ENCODE peak calls at places on chromosome 6, in nine cellular contexts. One of them, this sample, is unnamed.

GRCh38 chr6:84263557-84263956 is 36.1 kb upstream of the CEP162 start:
- DNase-seq in B cell: no peak
- DNase-seq in GM23338: peak
- DNase-seq in stomach: no peak
- DNase-seq in HCT116: no peak
- DNase-seq in left ventricle myocardium inferior: no peak
- DNase-seq in nephron progenitor cell: no peak
- DNase-seq in A549: no peak
- DNase-seq in MCF 10A: peak
- DNase-seq in this sample: no peak

GRCh38 chr6:145091827-145092164 is 643.5 kb downstream of the EPM2A start:
- DNase-seq in nephron progenitor cell: no peak
- DNase-seq in A549: no peak
- DNase-seq in B cell: no peak
- DNase-seq in GM23338: no peak
- DNase-seq in HCT116: no peak
- DNase-seq in left ventricle myocardium inferior: no peak
- DNase-seq in stomach: no peak
- DNase-seq in MCF 10A: no peak
- DNase-seq in this sample: no peak

GRCh38 chr6:167898673-167899311 is 72.1 kb downstream of the AFDN start:
- DNase-seq in B cell: no peak
- DNase-seq in left ventricle myocardium inferior: no peak
- DNase-seq in stomach: no peak
- DNase-seq in nephron progenitor cell: no peak
- DNase-seq in HCT116: no peak
- DNase-seq in MCF 10A: peak
- DNase-seq in GM23338: peak
- DNase-seq in A549: peak
- DNase-seq in this sample: no peak

GRCh38 chr6:2902470-2902762 is 693 bp downstream of the SERPINB9 start:
- DNase-seq in HCT116: no peak
- DNase-seq in stomach: no peak
- DNase-seq in GM23338: no peak
- DNase-seq in nephron progenitor cell: no peak
- DNase-seq in A549: no peak
- DNase-seq in MCF 10A: no peak
- DNase-seq in left ventricle myocardium inferior: no peak
- DNase-seq in B cell: no peak
- DNase-seq in this sample: no peak

GRCh38 chr6:13044896-13045295 is 283.4 kb downstream of the TBC1D7 start:
- DNase-seq in stomach: no peak
- DNase-seq in B cell: no peak
- DNase-seq in left ventricle myocardium inferior: no peak
- DNase-seq in MCF 10A: no peak
- DNase-seq in HCT116: no peak
- DNase-seq in nephron progenitor cell: no peak
- DNase-seq in A549: no peak
- DNase-seq in GM23338: no peak
- DNase-seq in this sample: no peak

GRCh38 chr6:89782222-89782621 is 37.4 kb downstream of the MDN1 start:
- DNase-seq in HCT116: no peak
- DNase-seq in A549: no peak
- DNase-seq in MCF 10A: no peak
- DNase-seq in left ventricle myocardium inferior: no peak
- DNase-seq in nephron progenitor cell: no peak
- DNase-seq in B cell: no peak
- DNase-seq in GM23338: no peak
- DNase-seq in stomach: no peak
- DNase-seq in this sample: no peak

GRCh38 chr6:140393665-140394064 is 1019.2 kb upstream of the CITED2 start:
- DNase-seq in A549: no peak
- DNase-seq in GM23338: no peak
- DNase-seq in MCF 10A: no peak
- DNase-seq in HCT116: no peak
- DNase-seq in nephron progenitor cell: no peak
- DNase-seq in left ventricle myocardium inferior: no peak
- DNase-seq in stomach: no peak
- DNase-seq in B cell: no peak
- DNase-seq in this sample: no peak

GRCh38 chr6:53041356-53041755 is 23.8 kb upstream of the FBXO9 start:
- DNase-seq in nephron progenitor cell: no peak
- DNase-seq in left ventricle myocardium inferior: no peak
- DNase-seq in MCF 10A: no peak
- DNase-seq in stomach: no peak
- DNase-seq in HCT116: no peak
- DNase-seq in A549: no peak
- DNase-seq in B cell: no peak
- DNase-seq in GM23338: no peak
- DNase-seq in this sample: no peak

GRCh38 chr6:125831660-125832059 is 40.9 kb downstream of the NCOA7 start:
- DNase-seq in HCT116: no peak
- DNase-seq in MCF 10A: no peak
- DNase-seq in left ventricle myocardium inferior: no peak
- DNase-seq in GM23338: no peak
- DNase-seq in stomach: no peak
- DNase-seq in nephron progenitor cell: no peak
- DNase-seq in A549: no peak
- DNase-seq in B cell: no peak
- DNase-seq in this sample: no peak

GRCh38 chr6:168278904-168279303 is 40.7 kb downstream of the DACT2 start:
- DNase-seq in A549: no peak
- DNase-seq in GM23338: no peak
- DNase-seq in stomach: no peak
- DNase-seq in B cell: no peak
- DNase-seq in nephron progenitor cell: no peak
- DNase-seq in HCT116: no peak
- DNase-seq in left ventricle myocardium inferior: no peak
- DNase-seq in MCF 10A: no peak
- DNase-seq in this sample: no peak

GRCh38 chr6:129671442-129672344 is 38.3 kb downstream of the ARHGAP18 start:
- DNase-seq in A549: no peak
- DNase-seq in MCF 10A: peak
- DNase-seq in B cell: peak
- DNase-seq in nephron progenitor cell: no peak
- DNase-seq in stomach: no peak
- DNase-seq in left ventricle myocardium inferior: no peak
- DNase-seq in GM23338: peak
- DNase-seq in HCT116: no peak
- DNase-seq in this sample: no peak

GRCh38 chr6:81565071-81565470 is 187.4 kb downstream of the TENT5A start:
- DNase-seq in B cell: no peak
- DNase-seq in A549: no peak
- DNase-seq in stomach: no peak
- DNase-seq in left ventricle myocardium inferior: no peak
- DNase-seq in HCT116: no peak
- DNase-seq in MCF 10A: no peak
- DNase-seq in nephron progenitor cell: no peak
- DNase-seq in GM23338: no peak
- DNase-seq in this sample: no peak

GRCh38 chr6:46626228-46626909 is 26.2 kb downstream of the CYP39A1 start:
- DNase-seq in GM23338: peak
- DNase-seq in B cell: no peak
- DNase-seq in HCT116: peak
- DNase-seq in left ventricle myocardium inferior: no peak
- DNase-seq in nephron progenitor cell: no peak
- DNase-seq in stomach: no peak
- DNase-seq in MCF 10A: peak
- DNase-seq in A549: no peak
- DNase-seq in this sample: no peak

GRCh38 chr6:26068036-26068435 is 19.2 kb upstream of the HFE start:
- DNase-seq in stomach: no peak
- DNase-seq in GM23338: no peak
- DNase-seq in A549: no peak
- DNase-seq in HCT116: no peak
- DNase-seq in left ventricle myocardium inferior: no peak
- DNase-seq in MCF 10A: no peak
- DNase-seq in nephron progenitor cell: no peak
- DNase-seq in B cell: no peak
- DNase-seq in this sample: no peak

GRCh38 chr6:137867685-137868509 is 838 bp downstream of the TNFAIP3 start:
- DNase-seq in B cell: peak
- DNase-seq in nephron progenitor cell: peak
- DNase-seq in GM23338: peak
- DNase-seq in left ventricle myocardium inferior: peak
- DNase-seq in HCT116: no peak
- DNase-seq in MCF 10A: peak
- DNase-seq in stomach: peak
- DNase-seq in A549: no peak
- DNase-seq in this sample: no peak

GRCh38 chr6:26660096-26660425 is 515 bp upstream of the ZNF322 start:
- DNase-seq in left ventricle myocardium inferior: no peak
- DNase-seq in MCF 10A: no peak
- DNase-seq in GM23338: peak
- DNase-seq in HCT116: no peak
- DNase-seq in B cell: no peak
- DNase-seq in A549: peak
- DNase-seq in nephron progenitor cell: no peak
- DNase-seq in stomach: no peak
- DNase-seq in this sample: no peak

DNA sequence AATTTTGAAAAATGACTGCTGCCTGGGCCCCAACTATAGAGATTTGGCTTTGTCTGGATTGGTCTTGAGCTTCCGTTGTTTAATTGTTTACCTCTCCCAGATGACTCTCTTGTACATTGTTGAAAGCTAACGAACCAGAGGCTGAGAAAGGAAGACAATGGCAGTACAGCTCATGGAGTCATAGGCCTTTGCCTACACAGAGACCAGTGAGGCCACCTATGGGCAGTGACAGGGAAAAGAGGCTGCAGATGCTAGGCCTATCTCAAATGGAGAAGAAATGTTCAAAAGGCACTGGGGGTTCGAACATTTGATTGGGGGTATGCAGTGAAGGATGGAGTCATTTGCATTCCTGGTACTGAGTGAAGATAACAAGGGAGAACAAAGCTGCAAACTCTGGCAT is 29.1 kb downstream of the OPN5 start:
- DNase-seq in GM23338: peak
- DNase-seq in MCF 10A: no peak
- DNase-seq in stomach: no peak
- DNase-seq in nephron progenitor cell: no peak
- DNase-seq in HCT116: no peak
- DNase-seq in A549: no peak
- DNase-seq in B cell: no peak
- DNase-seq in left ventricle myocardium inferior: no peak
- DNase-seq in this sample: no peak
- TF ChIP-seq CTCF in GM23338: peak
- TF ChIP-seq CTCF in MCF 10A: no peak
- TF ChIP-seq CTCF in stomach: no peak
- TF ChIP-seq CTCF in nephron progenitor cell: no peak
- TF ChIP-seq CTCF in HCT116: peak
- TF ChIP-seq CTCF in A549: no peak
- TF ChIP-seq CTCF in B cell: no peak
- TF ChIP-seq CTCF in left ventricle myocardium inferior: no peak
- TF ChIP-seq CTCF in this sample: peak

DNA sequence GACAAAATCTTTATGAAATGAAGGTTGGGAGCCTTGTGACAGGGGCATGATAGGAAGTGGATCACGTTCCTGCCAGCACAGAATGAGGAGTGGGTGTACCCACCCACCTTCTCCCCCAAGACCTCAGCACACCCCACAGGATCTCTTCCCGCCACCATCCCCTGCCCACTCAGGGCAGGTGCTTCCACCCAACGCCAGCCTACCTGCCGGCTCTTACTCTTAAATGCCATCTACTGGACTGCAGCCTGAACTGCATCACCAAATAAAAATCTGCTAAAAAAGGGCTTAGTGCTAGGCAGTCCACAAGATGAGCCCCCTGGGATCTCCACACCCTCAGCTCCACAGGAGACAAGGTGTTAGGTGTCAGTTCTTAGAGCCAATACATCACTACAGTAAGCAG is 20.6 kb downstream of the DTNBP1 start:
- DNase-seq in left ventricle myocardium inferior: no peak
- DNase-seq in GM23338: peak
- DNase-seq in nephron progenitor cell: no peak
- DNase-seq in A549: no peak
- DNase-seq in MCF 10A: peak
- DNase-seq in B cell: no peak
- DNase-seq in stomach: no peak
- DNase-seq in HCT116: no peak
- DNase-seq in this sample: no peak
- TF ChIP-seq CTCF in left ventricle myocardium inferior: no peak
- TF ChIP-seq CTCF in GM23338: peak
- TF ChIP-seq CTCF in nephron progenitor cell: no peak
- TF ChIP-seq CTCF in A549: no peak
- TF ChIP-seq CTCF in MCF 10A: no peak
- TF ChIP-seq CTCF in B cell: peak
- TF ChIP-seq CTCF in stomach: no peak
- TF ChIP-seq CTCF in HCT116: peak
- TF ChIP-seq CTCF in this sample: peak

GRCh38 chr6:14619419-14619781 is 501.8 kb downstream of the CD83 start:
- DNase-seq in left ventricle myocardium inferior: peak
- DNase-seq in MCF 10A: no peak
- DNase-seq in B cell: no peak
- DNase-seq in nephron progenitor cell: no peak
- DNase-seq in stomach: peak
- DNase-seq in HCT116: no peak
- DNase-seq in A549: no peak
- DNase-seq in GM23338: no peak
- DNase-seq in this sample: no peak

GRCh38 chr6:14622878-14623542 is 505.4 kb downstream of the CD83 start:
- DNase-seq in MCF 10A: no peak
- DNase-seq in nephron progenitor cell: no peak
- DNase-seq in A549: no peak
- DNase-seq in stomach: no peak
- DNase-seq in GM23338: no peak
- DNase-seq in left ventricle myocardium inferior: no peak
- DNase-seq in HCT116: no peak
- DNase-seq in B cell: no peak
- DNase-seq in this sample: no peak

GRCh38 chr6:14620522-14620921 is 502.9 kb downstream of the CD83 start:
- DNase-seq in B cell: no peak
- DNase-seq in stomach: no peak
- DNase-seq in left ventricle myocardium inferior: no peak
- DNase-seq in HCT116: no peak
- DNase-seq in GM23338: no peak
- DNase-seq in A549: no peak
- DNase-seq in MCF 10A: no peak
- DNase-seq in nephron progenitor cell: peak
- DNase-seq in this sample: no peak

GRCh38 chr6:14622135-14622534 is 504.6 kb downstream of the CD83 start:
- DNase-seq in left ventricle myocardium inferior: no peak
- DNase-seq in HCT116: no peak
- DNase-seq in stomach: peak
- DNase-seq in A549: peak
- DNase-seq in nephron progenitor cell: no peak
- DNase-seq in B cell: no peak
- DNase-seq in GM23338: peak
- DNase-seq in MCF 10A: no peak
- DNase-seq in this sample: peak

GRCh38 chr6:14621518-14621917 is 503.9 kb downstream of the CD83 start:
- DNase-seq in B cell: no peak
- DNase-seq in A549: no peak
- DNase-seq in left ventricle myocardium inferior: no peak
- DNase-seq in nephron progenitor cell: no peak
- DNase-seq in GM23338: no peak
- DNase-seq in MCF 10A: peak
- DNase-seq in stomach: no peak
- DNase-seq in HCT116: no peak
- DNase-seq in this sample: no peak
- TF ChIP-seq CTCF in B cell: no peak
- TF ChIP-seq CTCF in A549: no peak
- TF ChIP-seq CTCF in left ventricle myocardium inferior: no peak
- TF ChIP-seq CTCF in nephron progenitor cell: no peak
- TF ChIP-seq CTCF in GM23338: no peak
- TF ChIP-seq CTCF in MCF 10A: no peak
- TF ChIP-seq CTCF in stomach: no peak
- TF ChIP-seq CTCF in HCT116: no peak
- TF ChIP-seq CTCF in this sample: no peak

GRCh38 chr6:75230484-75231325 is 12.9 kb downstream of the COX7A2 start:
- DNase-seq in stomach: no peak
- DNase-seq in B cell: no peak
- DNase-seq in left ventricle myocardium inferior: no peak
- DNase-seq in HCT116: peak
- DNase-seq in GM23338: peak
- DNase-seq in nephron progenitor cell: peak
- DNase-seq in A549: peak
- DNase-seq in MCF 10A: peak
- DNase-seq in this sample: no peak
- TF ChIP-seq CTCF in stomach: peak
- TF ChIP-seq CTCF in B cell: no peak
- TF ChIP-seq CTCF in left ventricle myocardium inferior: peak
- TF ChIP-seq CTCF in HCT116: peak
- TF ChIP-seq CTCF in GM23338: peak
- TF ChIP-seq CTCF in nephron progenitor cell: peak
- TF ChIP-seq CTCF in A549: peak
- TF ChIP-seq CTCF in MCF 10A: peak
- TF ChIP-seq CTCF in this sample: peak